ENCODE peak calls at places on chromosomes 1 and 21, in five cellular contexts. F is ELF-1; C is activated effector memory CD4-positive, alpha-beta T cell treated with Interleukin-2 at 50 U/mL for 16 hours; K is RPMI7951; M is PC-3. U is an unnamed sample.

GRCh38 chr1:25253911-25254310 is 6.7 kb upstream of the RSRP1 start:
- DNase-seq in F (peak), C (no peak), M (peak), K (peak), U (no peak)

GRCh38 chr1:211738709-211739301 is 63.4 kb upstream of the NEK2 start:
- DNase-seq in F (no peak), M (peak), C (no peak), K (peak), U (no peak)

GRCh38 chr1:81600363-81600762 is 200.4 kb upstream of the ADGRL2 start:
- DNase-seq in F (no peak), K (no peak), M (no peak), C (no peak), U (no peak)

GRCh38 chr1:192797845-192798244 is 11.0 kb upstream of the RGS2 start:
- DNase-seq in F (no peak), C (no peak), K (no peak), M (no peak), U (no peak)

GRCh38 chr1:94855307-94855700 is 35.1 kb downstream of the SLC44A3 start:
- DNase-seq in M (peak), F (no peak), K (no peak), C (no peak), U (no peak)

GRCh38 chr1:67700692-67701410 is 15.8 kb downstream of the GADD45A start:
- DNase-seq in K (peak), M (peak), F (peak), C (no peak), U (peak)

GRCh38 chr1:45800899-45801298 is 2.5 kb upstream of the MAST2 start:
- DNase-seq in M (no peak), K (no peak), C (no peak), F (no peak), U (no peak)

GRCh38 chr1:8217011-8217711 is 100.8 kb upstream of the SLC45A1 start:
- DNase-seq in K (peak), C (peak), M (no peak), F (peak), U (no peak)

GRCh38 chr1:1118893-1119220 is 3.0 kb upstream of the C1orf159 start:
- DNase-seq in K (no peak), C (no peak), F (no peak), M (no peak), U (no peak)

GRCh38 chr21:15415541-15416261 is 314.1 kb upstream of the USP25 start:
- DNase-seq in K (peak), C (no peak), F (no peak), M (no peak), U (no peak)

GRCh38 chr21:33244082-33244780 is 14.5 kb downstream of the IFNAR2 start:
- DNase-seq in C (no peak), F (no peak), M (no peak), K (no peak), U (no peak)

GRCh38 chr1:36108314-36108713 is 16.7 kb downstream of the COL8A2 start:
- DNase-seq in K (peak), C (no peak), M (no peak), F (no peak), U (no peak)

U was measured in HT1080.